ENCODE peak calls at places on chromosomes 7 and 10, in nine cellular contexts. B is renal cortical epithelial cell; T is right cardiac atrium; L is left ventricle myocardium inferior; V is NCI-H82; O is activated naive CD8-positive, alpha-beta T cell treated with anti-CD3 and anti-CD28 coated beads for 36 hours; Z is upper lobe of right lung; Y is cardiac muscle cell; E is ACHN. A is an unnamed sample.

GRCh38 chr7:75654855-75655254 is 83.9 kb downstream of the HIP1 start:
- DNase-seq in B (no peak), T (no peak), L (no peak), V (no peak), O (no peak), Z (no peak), Y (no peak), E (no peak), A (no peak)

GRCh38 chr10:63438506-63439498 is 27.0 kb downstream of the JMJD1C start:
- DNase-seq in B (no peak), T (no peak), L (no peak), V (no peak), O (no peak), Z (no peak), Y (peak; percentile 52), E (no peak), A (no peak)

GRCh38 chr7:1123721-1124120 is 35.8 kb downstream of the GPER1 start:
- DNase-seq in B (peak; percentile 43), T (peak; percentile 96), L (peak; percentile 87), V (peak; percentile 17), O (no peak), Z (peak; percentile 76), Y (peak; percentile 95), E (no peak), A (no peak)

GRCh38 chr7:99386584-99387238 is 12.2 kb downstream of the ARPC1B start:
- DNase-seq in B (peak; percentile 39), T (no peak), L (no peak), V (peak; percentile 56), O (peak; percentile 33), Z (no peak), Y (peak; percentile 59), E (peak; percentile 70), A (no peak)

GRCh38 chr10:22550732-22551131 is 163.6 kb downstream of the PIP4K2A start:
- DNase-seq in B (peak; percentile 11), T (peak; percentile 77), L (peak; percentile 44), V (peak; percentile 53), O (peak; percentile 49), Z (no peak), Y (peak; percentile 45), E (peak; percentile 54), A (no peak)

GRCh38 chr7:37832194-37832593 is 16.2 kb upstream of the NME8 start:
- DNase-seq in B (peak; percentile 10), T (peak; percentile 94), L (peak; percentile 74), V (no peak), O (no peak), Z (peak; percentile 78), Y (peak; percentile 87), E (no peak), A (peak; percentile 15)

GRCh38 chr7:127154101-127154500 is 98.6 kb downstream of the GRM8 start:
- DNase-seq in B (no peak), T (no peak), L (no peak), V (no peak), O (no peak), Z (no peak), Y (no peak), E (no peak), A (no peak)

GRCh38 chr10:77037735-77038411 is 599.7 kb downstream of the KCNMA1 start:
- DNase-seq in B (no peak), T (no peak), L (no peak), V (peak; percentile 12), O (no peak), Z (no peak), Y (no peak), E (no peak), A (no peak)

GRCh38 chr7:54907981-54908380 is 110.8 kb upstream of the EGFR start:
- DNase-seq in B (no peak), T (no peak), L (no peak), V (no peak), O (no peak), Z (no peak), Y (no peak), E (no peak), A (no peak)

GRCh38 chr10:106957825-106958581 is 206.5 kb downstream of the SORCS1 start:
- DNase-seq in B (peak; percentile 62), T (no peak), L (no peak), V (no peak), O (no peak), Z (no peak), Y (no peak), E (no peak), A (no peak)

GRCh38 chr7:132966731-132967130 is 115.2 kb downstream of the CHCHD3 start:
- DNase-seq in B (no peak), T (no peak), L (no peak), V (no peak), O (no peak), Z (no peak), Y (no peak), E (no peak), A (no peak)

GRCh38 chr7:47937711-47938573 is 10.3 kb downstream of the PKD1L1 start:
- DNase-seq in B (no peak), T (no peak), L (no peak), V (no peak), O (no peak), Z (no peak), Y (no peak), E (no peak), A (no peak)

GRCh38 chr7:98110249-98111022 is 3.8 kb downstream of the LMTK2 start:
- DNase-seq in B (peak; percentile 66), T (peak; percentile 62), L (no peak), V (no peak), O (no peak), Z (no peak), Y (peak; percentile 79), E (peak; percentile 50), A (no peak)

GRCh38 chr7:2542924-2543871 is 12.1 kb downstream of the BRAT1 start:
- DNase-seq in B (no peak), T (peak; percentile 48), L (no peak), V (no peak), O (no peak), Z (no peak), Y (no peak), E (no peak), A (no peak)

GRCh38 chr7:27840314-27840713 is 100.4 kb downstream of the TAX1BP1 start:
- DNase-seq in B (no peak), T (no peak), L (no peak), V (no peak), O (peak; percentile 35), Z (no peak), Y (no peak), E (no peak), A (no peak)

GRCh38 chr10:48748573-48748972 is 63.9 kb downstream of the WDFY4 start:
- DNase-seq in B (no peak), T (no peak), L (no peak), V (no peak), O (no peak), Z (no peak), Y (no peak), E (no peak), A (no peak)

GRCh38 chr7:154613811-154614210 is 389.1 kb downstream of the PAXIP1 start:
- DNase-seq in B (no peak), T (no peak), L (no peak), V (no peak), O (no peak), Z (no peak), Y (no peak), E (no peak), A (no peak)

GRCh38 chr10:75074711-75075445 is 36.6 kb upstream of the SAMD8 start:
- DNase-seq in B (no peak), T (no peak), L (no peak), V (no peak), O (no peak), Z (no peak), Y (no peak), E (no peak), A (no peak)

GRCh38 chr7:131538071-131538790 is 18.2 kb downstream of the PODXL start:
- DNase-seq in B (peak; percentile 55), T (no peak), L (no peak), V (no peak), O (no peak), Z (peak; percentile 42), Y (no peak), E (peak; percentile 23), A (no peak)

GRCh38 chr7:12772768-12773167 is 85.3 kb downstream of the ARL4A start:
- DNase-seq in B (no peak), T (no peak), L (no peak), V (no peak), O (no peak), Z (no peak), Y (no peak), E (no peak), A (no peak)

GRCh38 chr10:6034371-6034770 is 27.8 kb downstream of the IL2RA start:
- DNase-seq in B (no peak), T (no peak), L (no peak), V (no peak), O (no peak), Z (no peak), Y (no peak), E (no peak), A (no peak)

GRCh38 chr7:99106411-99106810 is 37.5 kb downstream of the SMURF1 start:
- DNase-seq in B (peak; percentile 79), T (no peak), L (no peak), V (peak; percentile 13), O (no peak), Z (no peak), Y (no peak), E (no peak), A (no peak)

GRCh38 chr7:101017099-101017777 is 2.6 kb upstream of the MUC17 start:
- DNase-seq in B (peak; percentile 78), T (peak; percentile 86), L (peak; percentile 69), V (peak; percentile 14), O (peak; percentile 76), Z (peak; percentile 75), Y (peak; percentile 90), E (peak; percentile 91), A (no peak)

GRCh38 chr7:88546808-88547207 is 212.7 kb upstream of the ZNF804B start:
- DNase-seq in B (peak; percentile 7), T (no peak), L (no peak), V (peak; percentile 85), O (peak; percentile 2), Z (no peak), Y (peak; percentile 8), E (peak; percentile 53), A (peak; percentile 17)

GRCh38 chr10:51397695-51398094 is 301.7 kb downstream of the CSTF2T start:
- DNase-seq in B (peak; percentile 90), T (peak; percentile 64), L (peak; percentile 55), V (no peak), O (no peak), Z (no peak), Y (peak; percentile 74), E (no peak), A (peak; percentile 35)

GRCh38 chr7:31096198-31096881 is 44.2 kb downstream of the ADCYAP1R1 start:
- DNase-seq in B (no peak), T (no peak), L (no peak), V (no peak), O (no peak), Z (peak; percentile 50), Y (no peak), E (no peak), A (no peak)

GRCh38 chr7:94908204-94909022 is 1.0 kb downstream of the PPP1R9A start:
- DNase-seq in B (peak; percentile 26), T (peak; percentile 60), L (peak; percentile 19), V (peak; percentile 76), O (no peak), Z (peak; percentile 74), Y (peak; percentile 32), E (peak; percentile 73), A (peak; percentile 46)

GRCh38 chr7:96452146-96452545 is 130.2 kb upstream of the SLC25A13 start:
- DNase-seq in B (no peak), T (no peak), L (no peak), V (no peak), O (no peak), Z (no peak), Y (no peak), E (no peak), A (no peak)

GRCh38 chr10:110307805-110308204 is 3.1 kb upstream of the SMNDC1 start:
- DNase-seq in B (no peak), T (no peak), L (no peak), V (no peak), O (no peak), Z (no peak), Y (peak; percentile 40), E (no peak), A (no peak)

GRCh38 chr10:75401569-75402485 is at the start of gene ZNF503:
- DNase-seq in B (peak; percentile 87), T (peak; percentile 99), L (peak; percentile 97), V (peak; percentile 94), O (peak; percentile 73), Z (peak; percentile 98), Y (peak; percentile 99), E (peak; percentile 97), A (peak; percentile 98)

GRCh38 chr10:3814832-3815209 is 29.8 kb upstream of the KLF6 start:
- DNase-seq in B (no peak), T (no peak), L (no peak), V (no peak), O (no peak), Z (no peak), Y (no peak), E (no peak), A (no peak)

A was measured in T47D.